ENCODE peak calls at places on chromosomes 5 and 9, in four cellular contexts. J is D341Med; F is COR-L47; W is activated CD4-positive, alpha-beta T cell treated with anti-CD3 and anti-CD28 coated beads for 48 hours. N is an unnamed sample.

GRCh38 chr5:109589983-109590382 is 99.7 kb upstream of the MAN2A1 start:
- DNase-seq in W (no peak), F (no peak), J (peak), N (no peak)

GRCh38 chr9:134936762-134937555 is 19.2 kb upstream of the FCN1 start:
- DNase-seq in J (no peak), W (no peak), F (no peak), N (no peak)

GRCh38 chr9:35518981-35519679 is 29.2 kb downstream of the RUSC2 start:
- DNase-seq in W (no peak), F (no peak), J (no peak), N (peak)

GRCh38 chr5:165448773-165449172 is 1943.4 kb downstream of the MAT2B start:
- DNase-seq in J (no peak), W (no peak), F (no peak), N (no peak)

GRCh38 chr9:109975574-109976327 is 195.8 kb downstream of the PALM2AKAP2 start:
- DNase-seq in J (no peak), F (no peak), W (peak), N (no peak)

GRCh38 chr9:96317335-96317980 is 15.5 kb upstream of the HSD17B3 start:
- DNase-seq in F (peak), W (peak), J (peak), N (no peak)

GRCh38 chr5:170287532-170287931 is 10.0 kb downstream of the LCP2 start:
- DNase-seq in F (no peak), J (no peak), W (no peak), N (no peak)

GRCh38 chr9:16180546-16180945 is 627.7 kb downstream of the CCDC171 start:
- DNase-seq in W (no peak), F (no peak), J (no peak), N (no peak)

GRCh38 chr9:112233769-112234168 is 58.7 kb upstream of the SUSD1 start:
- DNase-seq in J (no peak), F (no peak), W (no peak), N (no peak)

GRCh38 chr5:15501057-15501791 is 1.2 kb downstream of the FBXL7 start:
- DNase-seq in F (no peak), J (no peak), W (no peak), N (peak)

GRCh38 chr9:105205787-105206511 is 38.5 kb upstream of the SLC44A1 start:
- DNase-seq in F (no peak), W (no peak), J (no peak), N (peak)

GRCh38 chr5:165525268-165525667 is 2019.8 kb downstream of the MAT2B start:
- DNase-seq in J (no peak), F (no peak), W (no peak), N (no peak)

GRCh38 chr5:163347671-163348070 is 89.7 kb upstream of the CCNG1 start:
- DNase-seq in W (peak), J (peak), F (peak), N (peak)

GRCh38 chr9:129886226-129887174 is 51.2 kb downstream of the USP20 start:
- DNase-seq in W (peak), J (no peak), F (no peak), N (no peak)

GRCh38 chr9:29211681-29212589 is 1638.7 kb upstream of the C9orf72 start:
- DNase-seq in F (peak), W (peak), J (peak), N (peak)

GRCh38 chr9:35669331-35670145 is 4.2 kb upstream of the CA9 start:
- DNase-seq in J (no peak), F (no peak), W (no peak), N (no peak)

N was measured in heart left ventricle.